ENCODE peak calls at places on chromosomes 11 and 22, in nine cellular contexts. One of them, this sample, is unnamed.
A peak's percentile ranks its signal among the peaks of the same experiment; 100 is the strongest.

GRCh38 chr11:61193596-61193995 is 9.7 kb upstream of the PGA3 start:
- DNase-seq in hippocampal formation: no peak
- DNase-seq in WTC11: peak; percentile 17
- DNase-seq in T-helper 1 cell: no peak
- DNase-seq in T-cell: no peak
- DNase-seq in COLO829: no peak
- DNase-seq in KBM-7: no peak
- DNase-seq in bronchial epithelial cell: no peak
- DNase-seq in stimulated activated CD8-positive, alpha-beta memory T cell treated with anti-CD3 and anti-CD28 coated beads, Interleukin-2, amount 100 ng/mL, for 48 hours: no peak
- DNase-seq in this sample: no peak

GRCh38 chr22:44309137-44309536 is 3.6 kb downstream of the SHISAL1 start:
- DNase-seq in hippocampal formation: no peak
- DNase-seq in KBM-7: no peak
- DNase-seq in T-cell: no peak
- DNase-seq in bronchial epithelial cell: peak; percentile 96
- DNase-seq in WTC11: no peak
- DNase-seq in stimulated activated CD8-positive, alpha-beta memory T cell treated with anti-CD3 and anti-CD28 coated beads, Interleukin-2, amount 100 ng/mL, for 48 hours: no peak
- DNase-seq in COLO829: peak; percentile 88
- DNase-seq in T-helper 1 cell: no peak
- DNase-seq in this sample: no peak

GRCh38 chr11:35216962-35217667 is 78.1 kb downstream of the CD44 start:
- DNase-seq in hippocampal formation: no peak
- DNase-seq in stimulated activated CD8-positive, alpha-beta memory T cell treated with anti-CD3 and anti-CD28 coated beads, Interleukin-2, amount 100 ng/mL, for 48 hours: no peak
- DNase-seq in COLO829: no peak
- DNase-seq in T-cell: peak; percentile 51
- DNase-seq in T-helper 1 cell: peak; percentile 13
- DNase-seq in WTC11: no peak
- DNase-seq in KBM-7: no peak
- DNase-seq in bronchial epithelial cell: peak; percentile 38
- DNase-seq in this sample: no peak

GRCh38 chr11:74815966-74816365 is 67.3 kb downstream of the RNF169 start:
- DNase-seq in bronchial epithelial cell: no peak
- DNase-seq in KBM-7: no peak
- DNase-seq in T-cell: no peak
- DNase-seq in T-helper 1 cell: no peak
- DNase-seq in stimulated activated CD8-positive, alpha-beta memory T cell treated with anti-CD3 and anti-CD28 coated beads, Interleukin-2, amount 100 ng/mL, for 48 hours: no peak
- DNase-seq in hippocampal formation: no peak
- DNase-seq in WTC11: no peak
- DNase-seq in COLO829: no peak
- DNase-seq in this sample: no peak

GRCh38 chr11:25766332-25767015 is 565.5 kb upstream of the ANO3 start:
- DNase-seq in bronchial epithelial cell: peak; percentile 45
- DNase-seq in hippocampal formation: no peak
- DNase-seq in COLO829: no peak
- DNase-seq in stimulated activated CD8-positive, alpha-beta memory T cell treated with anti-CD3 and anti-CD28 coated beads, Interleukin-2, amount 100 ng/mL, for 48 hours: no peak
- DNase-seq in T-cell: no peak
- DNase-seq in KBM-7: no peak
- DNase-seq in T-helper 1 cell: no peak
- DNase-seq in WTC11: no peak
- DNase-seq in this sample: no peak

GRCh38 chr11:46175401-46176002 is 54.2 kb upstream of the PHF21A start:
- DNase-seq in T-cell: no peak
- DNase-seq in T-helper 1 cell: no peak
- DNase-seq in hippocampal formation: no peak
- DNase-seq in COLO829: no peak
- DNase-seq in WTC11: no peak
- DNase-seq in stimulated activated CD8-positive, alpha-beta memory T cell treated with anti-CD3 and anti-CD28 coated beads, Interleukin-2, amount 100 ng/mL, for 48 hours: no peak
- DNase-seq in bronchial epithelial cell: no peak
- DNase-seq in KBM-7: no peak
- DNase-seq in this sample: no peak

GRCh38 chr22:50620861-50621490 is 7.0 kb downstream of the ARSA start:
- DNase-seq in WTC11: no peak
- DNase-seq in T-helper 1 cell: peak; percentile 90
- DNase-seq in COLO829: no peak
- DNase-seq in stimulated activated CD8-positive, alpha-beta memory T cell treated with anti-CD3 and anti-CD28 coated beads, Interleukin-2, amount 100 ng/mL, for 48 hours: no peak
- DNase-seq in KBM-7: peak; percentile 56
- DNase-seq in hippocampal formation: no peak
- DNase-seq in T-cell: peak; percentile 85
- DNase-seq in bronchial epithelial cell: peak; percentile 32
- DNase-seq in this sample: peak; percentile 91

GRCh38 chr11:83061883-83062282 is 9.8 kb downstream of the RAB30 start:
- DNase-seq in bronchial epithelial cell: no peak
- DNase-seq in KBM-7: peak; percentile 19
- DNase-seq in stimulated activated CD8-positive, alpha-beta memory T cell treated with anti-CD3 and anti-CD28 coated beads, Interleukin-2, amount 100 ng/mL, for 48 hours: no peak
- DNase-seq in hippocampal formation: no peak
- DNase-seq in WTC11: no peak
- DNase-seq in COLO829: no peak
- DNase-seq in T-helper 1 cell: peak; percentile 48
- DNase-seq in T-cell: no peak
- DNase-seq in this sample: no peak

GRCh38 chr11:18312663-18313420 is 9.1 kb downstream of the HPS5 start:
- DNase-seq in T-cell: no peak
- DNase-seq in hippocampal formation: no peak
- DNase-seq in COLO829: peak; percentile 55
- DNase-seq in bronchial epithelial cell: peak; percentile 82
- DNase-seq in stimulated activated CD8-positive, alpha-beta memory T cell treated with anti-CD3 and anti-CD28 coated beads, Interleukin-2, amount 100 ng/mL, for 48 hours: no peak
- DNase-seq in T-helper 1 cell: no peak
- DNase-seq in WTC11: no peak
- DNase-seq in KBM-7: no peak
- DNase-seq in this sample: no peak

GRCh38 chr11:65217441-65218423 is 36.0 kb downstream of the CAPN1 start:
- DNase-seq in hippocampal formation: no peak
- DNase-seq in COLO829: no peak
- DNase-seq in bronchial epithelial cell: no peak
- DNase-seq in stimulated activated CD8-positive, alpha-beta memory T cell treated with anti-CD3 and anti-CD28 coated beads, Interleukin-2, amount 100 ng/mL, for 48 hours: no peak
- DNase-seq in KBM-7: no peak
- DNase-seq in T-helper 1 cell: no peak
- DNase-seq in T-cell: no peak
- DNase-seq in WTC11: no peak
- DNase-seq in this sample: no peak

GRCh38 chr11:5488385-5488784 is at the start of gene OR52D1:
- DNase-seq in stimulated activated CD8-positive, alpha-beta memory T cell treated with anti-CD3 and anti-CD28 coated beads, Interleukin-2, amount 100 ng/mL, for 48 hours: no peak
- DNase-seq in WTC11: no peak
- DNase-seq in bronchial epithelial cell: no peak
- DNase-seq in COLO829: no peak
- DNase-seq in hippocampal formation: no peak
- DNase-seq in T-helper 1 cell: no peak
- DNase-seq in T-cell: no peak
- DNase-seq in KBM-7: no peak
- DNase-seq in this sample: no peak

GRCh38 chr11:101914737-101915426 is at the start of gene CEP126:
- DNase-seq in KBM-7: peak; percentile 88
- DNase-seq in hippocampal formation: peak; percentile 99
- DNase-seq in WTC11: peak; percentile 97
- DNase-seq in stimulated activated CD8-positive, alpha-beta memory T cell treated with anti-CD3 and anti-CD28 coated beads, Interleukin-2, amount 100 ng/mL, for 48 hours: peak; percentile 84
- DNase-seq in T-helper 1 cell: peak; percentile 89
- DNase-seq in T-cell: peak; percentile 89
- DNase-seq in COLO829: peak; percentile 81
- DNase-seq in bronchial epithelial cell: peak; percentile 85
- DNase-seq in this sample: peak; percentile 96

GRCh38 chr11:1864216-1864615 is 11.3 kb downstream of the LSP1 start:
- DNase-seq in WTC11: no peak
- DNase-seq in stimulated activated CD8-positive, alpha-beta memory T cell treated with anti-CD3 and anti-CD28 coated beads, Interleukin-2, amount 100 ng/mL, for 48 hours: no peak
- DNase-seq in COLO829: no peak
- DNase-seq in bronchial epithelial cell: no peak
- DNase-seq in T-helper 1 cell: no peak
- DNase-seq in KBM-7: no peak
- DNase-seq in T-cell: no peak
- DNase-seq in hippocampal formation: no peak
- DNase-seq in this sample: no peak

GRCh38 chr11:101792814-101793213 is 122.0 kb upstream of the CEP126 start:
- DNase-seq in T-cell: no peak
- DNase-seq in stimulated activated CD8-positive, alpha-beta memory T cell treated with anti-CD3 and anti-CD28 coated beads, Interleukin-2, amount 100 ng/mL, for 48 hours: no peak
- DNase-seq in WTC11: no peak
- DNase-seq in bronchial epithelial cell: no peak
- DNase-seq in COLO829: no peak
- DNase-seq in T-helper 1 cell: no peak
- DNase-seq in KBM-7: no peak
- DNase-seq in hippocampal formation: no peak
- DNase-seq in this sample: no peak

GRCh38 chr11:12008790-12009616 is 577 bp upstream of the DKK3 start:
- DNase-seq in T-cell: no peak
- DNase-seq in KBM-7: no peak
- DNase-seq in stimulated activated CD8-positive, alpha-beta memory T cell treated with anti-CD3 and anti-CD28 coated beads, Interleukin-2, amount 100 ng/mL, for 48 hours: no peak
- DNase-seq in T-helper 1 cell: no peak
- DNase-seq in bronchial epithelial cell: no peak
- DNase-seq in hippocampal formation: no peak
- DNase-seq in WTC11: peak; percentile 81
- DNase-seq in COLO829: no peak
- DNase-seq in this sample: no peak

GRCh38 chr11:69242583-69242940 is 51.4 kb upstream of the MYEOV start:
- DNase-seq in bronchial epithelial cell: no peak
- DNase-seq in hippocampal formation: no peak
- DNase-seq in T-helper 1 cell: no peak
- DNase-seq in stimulated activated CD8-positive, alpha-beta memory T cell treated with anti-CD3 and anti-CD28 coated beads, Interleukin-2, amount 100 ng/mL, for 48 hours: no peak
- DNase-seq in KBM-7: no peak
- DNase-seq in COLO829: no peak
- DNase-seq in T-cell: no peak
- DNase-seq in WTC11: no peak
- DNase-seq in this sample: no peak

GRCh38 chr11:128227466-128227865 is 359.9 kb downstream of the ETS1 start:
- DNase-seq in T-cell: no peak
- DNase-seq in hippocampal formation: no peak
- DNase-seq in KBM-7: no peak
- DNase-seq in stimulated activated CD8-positive, alpha-beta memory T cell treated with anti-CD3 and anti-CD28 coated beads, Interleukin-2, amount 100 ng/mL, for 48 hours: no peak
- DNase-seq in bronchial epithelial cell: no peak
- DNase-seq in WTC11: no peak
- DNase-seq in COLO829: no peak
- DNase-seq in T-helper 1 cell: peak; percentile 38
- DNase-seq in this sample: no peak

GRCh38 chr11:77084581-77085191 is 17.9 kb downstream of the CAPN5 start:
- DNase-seq in T-helper 1 cell: no peak
- DNase-seq in bronchial epithelial cell: no peak
- DNase-seq in KBM-7: no peak
- DNase-seq in COLO829: no peak
- DNase-seq in T-cell: no peak
- DNase-seq in hippocampal formation: no peak
- DNase-seq in WTC11: no peak
- DNase-seq in stimulated activated CD8-positive, alpha-beta memory T cell treated with anti-CD3 and anti-CD28 coated beads, Interleukin-2, amount 100 ng/mL, for 48 hours: no peak
- DNase-seq in this sample: no peak

GRCh38 chr11:68684385-68685356 is at the start of gene GAL:
- DNase-seq in stimulated activated CD8-positive, alpha-beta memory T cell treated with anti-CD3 and anti-CD28 coated beads, Interleukin-2, amount 100 ng/mL, for 48 hours: no peak
- DNase-seq in COLO829: no peak
- DNase-seq in hippocampal formation: no peak
- DNase-seq in KBM-7: no peak
- DNase-seq in T-helper 1 cell: no peak
- DNase-seq in T-cell: no peak
- DNase-seq in WTC11: peak; percentile 45
- DNase-seq in bronchial epithelial cell: no peak
- DNase-seq in this sample: no peak

GRCh38 chr22:48376428-48376827 is 1451.2 kb downstream of the BRD1 start:
- DNase-seq in bronchial epithelial cell: no peak
- DNase-seq in WTC11: no peak
- DNase-seq in stimulated activated CD8-positive, alpha-beta memory T cell treated with anti-CD3 and anti-CD28 coated beads, Interleukin-2, amount 100 ng/mL, for 48 hours: no peak
- DNase-seq in T-helper 1 cell: no peak
- DNase-seq in hippocampal formation: no peak
- DNase-seq in COLO829: no peak
- DNase-seq in KBM-7: no peak
- DNase-seq in T-cell: no peak
- DNase-seq in this sample: no peak

GRCh38 chr11:31160504-31161422 is 208.8 kb downstream of the DCDC1 start:
- DNase-seq in stimulated activated CD8-positive, alpha-beta memory T cell treated with anti-CD3 and anti-CD28 coated beads, Interleukin-2, amount 100 ng/mL, for 48 hours: no peak
- DNase-seq in T-helper 1 cell: no peak
- DNase-seq in T-cell: no peak
- DNase-seq in COLO829: no peak
- DNase-seq in bronchial epithelial cell: peak; percentile 23
- DNase-seq in hippocampal formation: no peak
- DNase-seq in KBM-7: no peak
- DNase-seq in WTC11: no peak
- DNase-seq in this sample: no peak

GRCh38 chr11:133745791-133746190 is 99.5 kb downstream of the SPATA19 start:
- DNase-seq in T-helper 1 cell: no peak
- DNase-seq in bronchial epithelial cell: no peak
- DNase-seq in T-cell: no peak
- DNase-seq in KBM-7: no peak
- DNase-seq in COLO829: no peak
- DNase-seq in stimulated activated CD8-positive, alpha-beta memory T cell treated with anti-CD3 and anti-CD28 coated beads, Interleukin-2, amount 100 ng/mL, for 48 hours: no peak
- DNase-seq in WTC11: no peak
- DNase-seq in hippocampal formation: peak; percentile 20
- DNase-seq in this sample: no peak

GRCh38 chr11:82730286-82730685 is 3.4 kb downstream of the FAM181B start:
- DNase-seq in COLO829: no peak
- DNase-seq in hippocampal formation: no peak
- DNase-seq in bronchial epithelial cell: peak; percentile 56
- DNase-seq in T-cell: no peak
- DNase-seq in KBM-7: no peak
- DNase-seq in stimulated activated CD8-positive, alpha-beta memory T cell treated with anti-CD3 and anti-CD28 coated beads, Interleukin-2, amount 100 ng/mL, for 48 hours: no peak
- DNase-seq in WTC11: no peak
- DNase-seq in T-helper 1 cell: no peak
- DNase-seq in this sample: no peak

GRCh38 chr11:47533690-47534135 is 19.2 kb downstream of the CELF1 start:
- DNase-seq in COLO829: no peak
- DNase-seq in hippocampal formation: no peak
- DNase-seq in KBM-7: no peak
- DNase-seq in bronchial epithelial cell: no peak
- DNase-seq in T-helper 1 cell: no peak
- DNase-seq in T-cell: no peak
- DNase-seq in WTC11: no peak
- DNase-seq in stimulated activated CD8-positive, alpha-beta memory T cell treated with anti-CD3 and anti-CD28 coated beads, Interleukin-2, amount 100 ng/mL, for 48 hours: no peak
- DNase-seq in this sample: no peak

GRCh38 chr11:10441652-10442503 is 13.2 kb upstream of the AMPD3 start:
- DNase-seq in WTC11: no peak
- DNase-seq in COLO829: no peak
- DNase-seq in T-cell: no peak
- DNase-seq in KBM-7: peak; percentile 63
- DNase-seq in T-helper 1 cell: no peak
- DNase-seq in hippocampal formation: no peak
- DNase-seq in stimulated activated CD8-positive, alpha-beta memory T cell treated with anti-CD3 and anti-CD28 coated beads, Interleukin-2, amount 100 ng/mL, for 48 hours: no peak
- DNase-seq in bronchial epithelial cell: peak; percentile 43
- DNase-seq in this sample: peak; percentile 67